ENCODE peak calls at places on chromosomes 4 and X, in seven cellular contexts. Y is stimulated activated naive CD8-positive, alpha-beta T cell treated with anti-CD3 and anti-CD28 coated beads, Interleukin-15, Interleukin-2, amounts not matched to agents 100 U/mL and 50 U/mL, for 24 hours; C is endothelial cell; L is activated CD4-positive, alpha-beta T cell treated with anti-CD3 and anti-CD28 coated beads, Interleukin-2, amount 10 ng/mL, durations not matched to agents 7 days and 5 days; U is WTC11; O is omental fat pad; R is activated naive CD8-positive, alpha-beta T cell treated with anti-CD3 and anti-CD28 coated beads for 36 hours. V is an unnamed sample.

GRCh38 chr4:101730291-101731117 is 60.0 kb upstream of the BANK1 start:
- DNase-seq in L (peak; percentile 41), R (peak; percentile 41), C (peak; percentile 65), O (peak; percentile 35), U (peak; percentile 69), Y (peak; percentile 53), V (peak; percentile 6)

GRCh38 chr4:8708401-8709021 is 115.9 kb downstream of the CPZ start:
- DNase-seq in C (no peak), U (peak; percentile 0), L (no peak), Y (no peak), O (no peak), R (no peak), V (no peak)

GRCh38 chrX:34866636-34867035 is 76.0 kb upstream of the FAM47B start:
- DNase-seq in O (no peak), C (no peak), L (no peak), R (no peak), Y (no peak), U (no peak), V (no peak)

GRCh38 chrX:10173331-10173900 is 16.6 kb downstream of the CLCN4 start:
- DNase-seq in U (peak; percentile 79), L (no peak), O (peak; percentile 29), R (no peak), C (no peak), Y (no peak), V (peak; percentile 55)

GRCh38 chr4:74874785-74875367 is 58.0 kb upstream of the PARM1 start:
- DNase-seq in U (peak; percentile 13), C (peak; percentile 23), L (peak; percentile 49), R (no peak), O (no peak), Y (peak; percentile 5), V (peak; percentile 21)

GRCh38 chr4:52425751-52426326 is 233.3 kb downstream of the USP46 start:
- DNase-seq in Y (no peak), R (no peak), L (no peak), C (no peak), U (no peak), O (no peak), V (no peak)

GRCh38 chrX:3638280-3638873 is 75.1 kb downstream of the PRKX start:
- DNase-seq in L (peak; percentile 41), C (peak; percentile 38), U (peak; percentile 38), Y (peak; percentile 21), R (peak; percentile 8), O (peak; percentile 37), V (no peak)

GRCh38 chrX:55488559-55489314 is 911 bp downstream of the USP51 start:
- DNase-seq in R (peak; percentile 50), O (peak; percentile 25), U (peak; percentile 53), Y (peak; percentile 52), L (peak; percentile 68), C (peak; percentile 35), V (no peak)

GRCh38 chrX:40950546-40950945 is 134.7 kb upstream of the USP9X start:
- DNase-seq in Y (no peak), R (no peak), L (no peak), C (no peak), O (no peak), U (peak; percentile 42), V (no peak)

GRCh38 chr4:36026348-36026747 is 218.0 kb downstream of the ARAP2 start:
- DNase-seq in U (no peak), O (no peak), C (no peak), R (no peak), L (no peak), Y (no peak), V (no peak)

GRCh38 chrX:16832301-16832700 is 37.9 kb downstream of the RBBP7 start:
- DNase-seq in C (no peak), L (no peak), U (no peak), R (no peak), O (no peak), Y (no peak), V (no peak)

GRCh38 chr4:6225469-6225868 is 25.1 kb upstream of the JAKMIP1 start:
- DNase-seq in U (peak; percentile 73), L (peak; percentile 41), O (no peak), C (peak; percentile 67), Y (no peak), R (no peak), V (no peak)

GRCh38 chr4:41763741-41764140 is 15.2 kb upstream of the PHOX2B start:
- DNase-seq in L (no peak), R (no peak), U (no peak), C (no peak), O (no peak), Y (no peak), V (no peak)

GRCh38 chrX:140510306-140510676 is 5.4 kb upstream of the SOX3 start:
- DNase-seq in R (no peak), U (no peak), O (no peak), C (no peak), L (no peak), Y (no peak), V (no peak)

GRCh38 chr4:53905935-53906377 is 158.4 kb downstream of the CHIC2 start:
- DNase-seq in U (peak; percentile 34), C (no peak), Y (no peak), O (no peak), R (peak; percentile 1), L (peak; percentile 12), V (no peak)

GRCh38 chrX:154329284-154329683 is 33.7 kb downstream of the TKTL1 start:
- DNase-seq in C (no peak), L (no peak), R (no peak), Y (no peak), U (no peak), O (no peak), V (no peak)

GRCh38 chrX:19593684-19594083 is 78.4 kb upstream of the MAP3K15 start:
- DNase-seq in R (no peak), L (peak; percentile 39), Y (peak; percentile 21), O (no peak), C (no peak), U (no peak), V (no peak)

GRCh38 chrX:95626748-95627147 is 1057.9 kb upstream of the DIAPH2 start:
- DNase-seq in Y (no peak), R (no peak), O (no peak), C (no peak), L (no peak), U (no peak), V (no peak)

GRCh38 chrX:72123471-72124185 is 8.1 kb downstream of the RTL5 start:
- DNase-seq in C (peak; percentile 57), U (peak; percentile 51), R (no peak), Y (no peak), L (no peak), O (no peak), V (no peak)

GRCh38 chr4:2592572-2592971 is 56.1 kb downstream of the FAM193A start:
- DNase-seq in L (no peak), O (no peak), C (no peak), U (peak; percentile 37), R (no peak), Y (no peak), V (no peak)

GRCh38 chrX:47500541-47500940 is 17.5 kb upstream of the ZNF41 start:
- DNase-seq in O (no peak), U (no peak), L (no peak), Y (no peak), C (no peak), R (no peak), V (no peak)

GRCh38 chrX:119682019-119682989 is 10.7 kb downstream of the SEPTIN6 start:
- DNase-seq in C (no peak), O (no peak), L (peak; percentile 62), U (no peak), Y (no peak), R (no peak), V (no peak)

GRCh38 chr4:73690051-73690744 is 50.2 kb upstream of the CXCL8 start:
- DNase-seq in Y (no peak), C (no peak), O (no peak), L (no peak), R (no peak), U (no peak), V (no peak)

GRCh38 chrX:136766785-136767103 is 14.0 kb downstream of the ARHGEF6 start:
- DNase-seq in Y (no peak), O (no peak), U (no peak), L (no peak), C (no peak), R (no peak), V (no peak)

GRCh38 chrX:39816871-39817731 is 280.7 kb downstream of the BCOR start:
- DNase-seq in C (no peak), L (peak; percentile 8), O (no peak), Y (no peak), R (no peak), U (peak; percentile 57), V (no peak)

GRCh38 chrX:140701480-140701879 is 8.1 kb upstream of the LINC00632 start:
- DNase-seq in O (no peak), R (no peak), L (no peak), Y (no peak), U (no peak), C (no peak), V (no peak)

GRCh38 chrX:12007881-12008280 is 130.4 kb upstream of the FRMPD4 start:
- DNase-seq in O (no peak), Y (no peak), R (no peak), L (no peak), C (no peak), U (no peak), V (peak; percentile 34)

GRCh38 chr4:147638942-147639341 is 21.7 kb downstream of the TMEM184C start:
- DNase-seq in O (no peak), C (no peak), R (no peak), L (no peak), U (no peak), Y (no peak), V (no peak)

GRCh38 chrX:38959736-38960534 is 158.7 kb downstream of the MID1IP1 start:
- DNase-seq in L (no peak), O (no peak), U (peak; percentile 10), C (no peak), Y (no peak), R (no peak), V (no peak)

GRCh38 chrX:132775230-132775823 is 183.1 kb downstream of the HS6ST2 start:
- DNase-seq in R (no peak), O (no peak), Y (no peak), C (no peak), U (no peak), L (no peak), V (no peak)

GRCh38 chrX:107675823-107676555 is 47.7 kb downstream of the PRPS1 start:
- DNase-seq in O (no peak), L (peak; percentile 11), U (no peak), Y (peak; percentile 9), R (no peak), C (no peak), V (no peak)

GRCh38 chr4:118989098-118990080 is 100.7 kb downstream of the SYNPO2 start:
- DNase-seq in R (no peak), C (no peak), O (no peak), U (no peak), L (no peak), Y (no peak), V (peak; percentile 98)

GRCh38 chr4:71415491-71415890 is 76.7 kb downstream of the SLC4A4 start:
- DNase-seq in Y (no peak), R (no peak), U (no peak), C (no peak), O (no peak), L (no peak), V (no peak)

V was measured in GM04503.